ENCODE peak calls at places on chromosomes 16 and 17, in ten cellular contexts. B, Z, O, Q, W, A, T, R, X and N are unnamed samples.

GRCh38 chr17:27408891-27409290 is 47.4 kb upstream of the KSR1 start:
- DNase-seq in B (no peak), Z (peak; percentile 69), O (no peak), Q (no peak), W (no peak), A (no peak), T (no peak), R (no peak), X (no peak), N (no peak)

GRCh38 chr17:66302761-66303626 is 581 bp downstream of the PRKCA start:
- DNase-seq in B (peak; percentile 67), Z (peak; percentile 74), O (peak; percentile 83), Q (peak; percentile 39), W (peak; percentile 30), A (peak; percentile 75), T (peak; percentile 50), R (peak; percentile 74), X (no peak), N (peak; percentile 51)

GRCh38 chr17:6427284-6427781 is 7.6 kb downstream of the AIPL1 start:
- DNase-seq in B (no peak), Z (peak; percentile 64), O (no peak), Q (peak; percentile 18), W (peak; percentile 56), A (no peak), T (peak; percentile 87), R (no peak), X (no peak), N (no peak)

GRCh38 chr17:34711646-34712045 is 132.3 kb downstream of the TMEM132E start:
- DNase-seq in B (no peak), Z (no peak), O (no peak), Q (no peak), W (no peak), A (no peak), T (no peak), R (peak; percentile 17), X (no peak), N (no peak)

GRCh38 chr17:14310584-14310983 is 9.7 kb downstream of the HS3ST3B1 start:
- DNase-seq in B (no peak), Z (peak; percentile 60), O (peak; percentile 35), Q (no peak), W (no peak), A (no peak), T (no peak), R (peak; percentile 50), X (no peak), N (no peak)

GRCh38 chr16:86252596-86252995 is 257.7 kb upstream of the FOXF1 start:
- DNase-seq in B (peak; percentile 20), Z (peak; percentile 49), O (no peak), Q (no peak), W (no peak), A (no peak), T (no peak), R (peak; percentile 78), X (peak; percentile 42), N (no peak)

GRCh38 chr16:57042157-57043111 is 49.9 kb upstream of the CPNE2 start:
- DNase-seq in B (no peak), Z (no peak), O (peak; percentile 73), Q (peak; percentile 66), W (no peak), A (no peak), T (peak; percentile 86), R (no peak), X (no peak), N (no peak)

GRCh38 chr17:61484174-61484573 is 32.0 kb downstream of the TBX4 start:
- DNase-seq in B (no peak), Z (no peak), O (no peak), Q (no peak), W (no peak), A (no peak), T (no peak), R (no peak), X (no peak), N (no peak)

GRCh38 chr16:19415461-19415860 is 2.2 kb upstream of the TMC5 start:
- DNase-seq in B (no peak), Z (no peak), O (no peak), Q (no peak), W (no peak), A (no peak), T (no peak), R (no peak), X (no peak), N (peak; percentile 47)

GRCh38 chr17:45224671-45225050 is 3.0 kb downstream of the FMNL1 start:
- DNase-seq in B (no peak), Z (no peak), O (no peak), Q (no peak), W (no peak), A (peak; percentile 49), T (peak; percentile 21), R (no peak), X (no peak), N (no peak)

GRCh38 chr16:19114359-19115147 is 789 bp downstream of the ITPRIPL2 start:
- DNase-seq in B (peak; percentile 46), Z (peak; percentile 89), O (peak; percentile 74), Q (no peak), W (no peak), A (peak; percentile 78), T (no peak), R (peak; percentile 79), X (no peak), N (peak; percentile 59)

GRCh38 chr17:59652119-59652518 is 32.4 kb downstream of the CLTC start:
- DNase-seq in B (no peak), Z (peak; percentile 85), O (no peak), Q (no peak), W (no peak), A (no peak), T (no peak), R (no peak), X (no peak), N (no peak)

GRCh38 chr16:84502581-84502980 is 1.9 kb downstream of the MEAK7 start:
- DNase-seq in B (peak; percentile 2), Z (peak; percentile 57), O (no peak), Q (no peak), W (no peak), A (no peak), T (no peak), R (no peak), X (no peak), N (no peak)
- H3K4me1 ChIP-seq in B (peaks cover 13% of the 10 kb centered on the region), Z (peaks cover 41% of the 10 kb centered on the region), O (peaks cover 7% of the 10 kb centered on the region), Q (peaks cover 35% of the 10 kb centered on the region), W (peaks cover 15% of the 10 kb centered on the region), A (peaks cover 12% of the 10 kb centered on the region), T (peaks cover 10% of the 10 kb centered on the region), R (no peaks in the 10 kb centered on the region), X (peaks cover 63% of the 10 kb centered on the region), N (peaks cover 11% of the 10 kb centered on the region)

GRCh38 chr17:37689317-37689716 is 46.1 kb upstream of the DDX52 start:
- DNase-seq in B (no peak), Z (no peak), O (no peak), Q (no peak), W (no peak), A (no peak), T (no peak), R (no peak), X (no peak), N (no peak)
- H3K4me1 ChIP-seq in B (peaks cover 32% of the 10 kb centered on the region), Z (no peaks in the 10 kb centered on the region), O (no peaks in the 10 kb centered on the region), Q (no peaks in the 10 kb centered on the region), W (no peaks in the 10 kb centered on the region), A (no peaks in the 10 kb centered on the region), T (no peaks in the 10 kb centered on the region), R (no peaks in the 10 kb centered on the region), X (no peaks in the 10 kb centered on the region), N (no peaks in the 10 kb centered on the region)

GRCh38 chr17:80492343-80493136 is 16.1 kb upstream of the NPTX1 start:
- DNase-seq in B (no peak), Z (no peak), O (no peak), Q (no peak), W (no peak), A (peak; percentile 34), T (no peak), R (peak; percentile 64), X (no peak), N (no peak)
- H3K4me1 ChIP-seq in B (peaks cover 3% of the 10 kb centered on the region), Z (no peaks in the 10 kb centered on the region), O (no peaks in the 10 kb centered on the region), Q (no peaks in the 10 kb centered on the region), W (no peaks in the 10 kb centered on the region), A (no peaks in the 10 kb centered on the region), T (no peaks in the 10 kb centered on the region), R (no peaks in the 10 kb centered on the region), X (peaks cover 8% of the 10 kb centered on the region), N (no peaks in the 10 kb centered on the region)

GRCh38 chr17:78789663-78790181 is 7.6 kb upstream of the CYTH1 start:
- DNase-seq in B (peak; percentile 40), Z (peak; percentile 82), O (peak; percentile 59), Q (peak; percentile 50), W (peak; percentile 85), A (peak; percentile 85), T (no peak), R (no peak), X (no peak), N (peak; percentile 79)
- H3K4me1 ChIP-seq in B (peaks cover 33% of the 10 kb centered on the region), Z (peaks cover 27% of the 10 kb centered on the region), O (no peaks in the 10 kb centered on the region), Q (peaks cover 74% of the 10 kb centered on the region), W (peaks cover 37% of the 10 kb centered on the region), A (peaks cover 37% of the 10 kb centered on the region), T (no peaks in the 10 kb centered on the region), R (no peaks in the 10 kb centered on the region), X (peaks cover 5% of the 10 kb centered on the region), N (peaks cover 3% of the 10 kb centered on the region)

GRCh38 chr17:29165800-29166506 is 14.2 kb downstream of the MYO18A start:
- DNase-seq in B (no peak), Z (no peak), O (no peak), Q (no peak), W (no peak), A (no peak), T (no peak), R (peak; percentile 46), X (no peak), N (no peak)

GRCh38 chr17:29165261-29165660 is 14.9 kb downstream of the MYO18A start:
- DNase-seq in B (no peak), Z (no peak), O (no peak), Q (no peak), W (no peak), A (no peak), T (no peak), R (no peak), X (no peak), N (no peak)

GRCh38 chr17:29162082-29162908 is 17.9 kb downstream of the MYO18A start:
- DNase-seq in B (no peak), Z (no peak), O (no peak), Q (no peak), W (no peak), A (no peak), T (no peak), R (no peak), X (no peak), N (no peak)

GRCh38 chr17:29162909-29163341 is 17.3 kb downstream of the MYO18A start:
- DNase-seq in B (no peak), Z (peak; percentile 39), O (no peak), Q (no peak), W (no peak), A (no peak), T (no peak), R (no peak), X (no peak), N (no peak)

GRCh38 chr17:29163563-29163962 is 16.6 kb downstream of the MYO18A start:
- DNase-seq in B (peak; percentile 26), Z (peak; percentile 56), O (no peak), Q (no peak), W (no peak), A (no peak), T (no peak), R (no peak), X (no peak), N (no peak)
- H3K4me1 ChIP-seq in B (peaks cover 55% of the 10 kb centered on the region), Z (peaks cover 15% of the 10 kb centered on the region), O (no peaks in the 10 kb centered on the region), Q (no peaks in the 10 kb centered on the region), W (no peaks in the 10 kb centered on the region), A (peaks cover 6% of the 10 kb centered on the region), T (peaks cover 4% of the 10 kb centered on the region), R (peaks cover 3% of the 10 kb centered on the region), X (peaks cover 14% of the 10 kb centered on the region), N (peaks cover 24% of the 10 kb centered on the region)

GRCh38 chr17:7561589-7562207 is at the start of gene SENP3:
- DNase-seq in B (peak; percentile 97), Z (peak; percentile 97), O (peak; percentile 91), Q (peak; percentile 87), W (peak; percentile 86), A (peak; percentile 96), T (peak; percentile 91), R (peak; percentile 94), X (peak; percentile 73), N (peak; percentile 87)
- H3K4me1 ChIP-seq in B (peaks cover 39% of the 10 kb centered on the region), Z (peaks cover 22% of the 10 kb centered on the region), O (peaks cover 35% of the 10 kb centered on the region), Q (peaks cover 49% of the 10 kb centered on the region), W (peaks cover 17% of the 10 kb centered on the region), A (peaks cover 45% of the 10 kb centered on the region), T (peaks cover 26% of the 10 kb centered on the region), R (peaks cover 2% of the 10 kb centered on the region), X (peaks cover 27% of the 10 kb centered on the region), N (peaks cover 18% of the 10 kb centered on the region)